ENCODE peak calls at places on chromosomes 7 and 10, in six cellular contexts. R is GM12878, M is A549, N is IMR-90, B is K562, V is HepG2. U is an unnamed sample.

GRCh38 chr10:10294801-10295515 is 722.7 kb upstream of the CELF2 start:
- DNase-seq in M (no peak), V (no peak), N (no peak), R (no peak), B (no peak), U (no peak)

GRCh38 chr7:5497158-5498103 is 73.8 kb upstream of the TNRC18 start:
- DNase-seq in V (no peak), N (no peak), R (no peak), M (no peak), B (peak), U (peak)

GRCh38 chr7:54841772-54842707 is 83.0 kb upstream of the SEC61G start:
- DNase-seq in M (no peak), V (peak), B (peak), N (peak), R (no peak), U (no peak)

GRCh38 chr7:150307904-150308303 is 15.3 kb upstream of the LRRC61 start:
- DNase-seq in M (no peak), R (no peak), N (no peak), B (peak), V (no peak), U (no peak)

GRCh38 chr10:96133135-96133534 is 3.0 kb downstream of the ZNF518A start:
- DNase-seq in R (no peak), N (peak), M (no peak), V (no peak), B (no peak), U (no peak)

GRCh38 chr7:75905785-75906604 is 9.0 kb upstream of the POR start:
- DNase-seq in V (peak), R (no peak), B (no peak), N (peak), M (peak), U (no peak)

GRCh38 chr10:11183000-11183399 is 165.3 kb downstream of the CELF2 start:
- DNase-seq in N (no peak), B (no peak), M (no peak), V (no peak), R (no peak), U (no peak)

GRCh38 chr7:90483236-90483635 is 13.8 kb downstream of the PTTG1IP2 start:
- DNase-seq in M (no peak), R (no peak), V (no peak), N (no peak), B (no peak), U (no peak)

GRCh38 chr10:62895058-62895457 is 78.9 kb upstream of the EGR2 start:
- DNase-seq in N (peak), R (no peak), M (no peak), B (no peak), V (no peak), U (no peak)

GRCh38 chr10:8054243-8054497 is 318 bp upstream of the GATA3 start:
- DNase-seq in M (peak), V (no peak), B (no peak), N (no peak), R (no peak), U (no peak)

GRCh38 chr10:91694170-91694794 is 61.4 kb upstream of the PPP1R3C start:
- DNase-seq in R (no peak), V (peak), B (peak), N (peak), M (peak), U (peak)

GRCh38 chr7:131284702-131285419 is 42.8 kb upstream of the MKLN1 start:
- DNase-seq in R (no peak), M (no peak), V (no peak), N (no peak), B (no peak), U (no peak)

GRCh38 chr10:67306588-67307205 is 380.9 kb downstream of the LRRTM3 start:
- DNase-seq in N (peak), V (peak), B (peak), R (no peak), M (peak), U (peak)

GRCh38 chr7:128687131-128687530 is 15.0 kb downstream of the GARIN1A start:
- DNase-seq in V (no peak), B (no peak), N (no peak), M (no peak), R (no peak), U (no peak)

GRCh38 chr7:148620749-148621372 is 30.3 kb downstream of the C7orf33 start:
- DNase-seq in V (peak), M (peak), N (no peak), B (no peak), R (no peak), U (no peak)

GRCh38 chr10:119206603-119207366 is 586 bp upstream of the GRK5 start:
- DNase-seq in M (peak), V (no peak), R (no peak), N (peak), B (peak), U (peak)

GRCh38 chr7:584122-584465 is 64.4 kb upstream of the PDGFA start:
- DNase-seq in R (no peak), M (no peak), B (no peak), V (no peak), N (no peak), U (no peak)

GRCh38 chr7:21771906-21772610 is 173.6 kb downstream of the CDCA7L start:
- DNase-seq in B (peak), M (no peak), V (no peak), N (no peak), R (no peak), U (no peak)

GRCh38 chr7:29953735-29954347 is 35.8 kb downstream of the SCRN1 start:
- DNase-seq in R (no peak), B (no peak), M (no peak), N (no peak), V (no peak), U (no peak)

GRCh38 chr7:12322903-12323300 is 80.8 kb downstream of the VWDE start:
- DNase-seq in N (no peak), R (peak), V (no peak), B (no peak), M (no peak), U (no peak)

DNA sequence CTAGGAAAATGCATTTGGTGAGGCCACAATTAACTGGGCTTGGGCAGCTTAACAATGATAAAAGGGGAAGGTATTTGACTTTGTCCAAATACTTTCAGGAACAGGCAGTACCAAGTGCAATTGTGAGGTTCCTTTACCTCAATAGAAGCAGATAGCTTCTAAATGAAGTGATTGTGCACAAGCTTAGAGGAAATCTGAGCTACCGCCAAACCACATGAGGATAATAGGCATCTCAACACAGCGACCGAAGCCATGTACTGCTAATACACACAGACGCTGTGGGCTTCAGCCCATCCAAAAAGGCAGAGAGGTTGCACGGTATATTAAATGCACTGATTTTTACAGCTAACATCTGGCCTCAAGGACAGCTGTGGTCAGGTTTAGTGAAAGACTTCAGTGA is 306.5 kb downstream of the C7orf25 start:
- DNase-seq in V (no peak), N (no peak), M (no peak), R (no peak), B (no peak), U (no peak)
- TF ChIP-seq SMC3 in V (no peak), N (no peak), M (no peak), R (no peak), B (no peak), U (no peak)

DNA sequence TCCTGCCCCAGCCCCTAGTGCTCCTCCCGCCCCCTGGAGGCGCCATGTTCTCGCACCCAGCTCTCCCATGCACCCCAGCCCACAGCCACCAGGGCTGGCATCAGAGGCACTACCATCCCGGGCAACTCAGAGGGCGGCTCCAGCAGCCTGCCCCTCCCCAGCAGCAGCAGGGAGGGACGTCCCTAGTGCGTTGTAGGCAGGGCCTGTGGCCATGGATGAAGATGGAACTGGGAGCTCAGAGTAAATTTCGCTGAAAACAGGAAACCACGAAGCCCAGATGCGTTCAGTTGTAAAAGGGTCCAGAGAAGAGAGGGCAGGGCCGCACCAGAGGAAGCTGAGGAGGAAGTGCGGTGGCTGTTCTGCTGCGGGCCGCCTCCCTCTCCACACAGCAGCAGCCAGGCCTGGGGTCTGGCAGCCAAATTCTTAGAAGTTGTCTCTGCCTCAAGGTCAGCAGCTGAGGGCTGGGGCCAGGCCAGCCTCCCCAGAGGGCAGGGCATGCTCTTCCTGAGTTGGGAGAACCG is 24.6 kb downstream of the VSIR start:
- DNase-seq in M (no peak), B (peak), R (peak), V (no peak), N (no peak), U (peak)
- TF ChIP-seq SMC3 in M (no peak), B (no peak), R (no peak), V (no peak), N (no peak), U (no peak)

DNA sequence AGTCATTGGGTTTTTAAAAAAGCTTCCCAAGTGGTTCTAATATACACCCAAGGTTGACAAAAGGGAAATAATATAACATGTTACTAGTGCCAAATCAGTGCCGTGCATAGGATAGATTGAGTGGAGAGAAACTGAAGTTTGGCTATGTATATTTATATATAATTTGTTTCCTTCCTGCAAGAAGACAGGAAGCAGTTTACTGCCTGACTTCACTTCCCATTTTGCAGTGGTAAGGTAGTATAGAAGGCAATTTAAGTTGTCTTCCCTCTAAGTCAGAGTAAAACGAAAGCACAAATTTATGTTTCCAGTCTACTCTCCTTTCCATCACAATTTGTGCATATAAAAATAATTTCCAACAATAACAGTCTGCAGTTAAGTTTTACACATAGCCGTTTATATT is 3.4 kb upstream of the HYCC1 start:
- DNase-seq in B (no peak), R (no peak), N (no peak), V (no peak), M (no peak), U (no peak)
- TF ChIP-seq SMC3 in B (no peak), R (no peak), N (no peak), V (no peak), M (no peak), U (no peak)

GRCh38 chr10:100333821-100334469 is 3.9 kb upstream of the PKD2L1 start:
- DNase-seq in M (no peak), R (no peak), V (no peak), N (no peak), B (no peak), U (no peak)
- TF ChIP-seq SMC3 in M (no peak), R (no peak), V (no peak), N (no peak), B (no peak), U (no peak)

GRCh38 chr10:3875842-3876235 is 90.8 kb upstream of the KLF6 start:
- DNase-seq in V (no peak), R (no peak), N (no peak), M (no peak), B (no peak), U (no peak)

GRCh38 chr10:3874988-3875841 is 90.2 kb upstream of the KLF6 start:
- DNase-seq in M (no peak), R (peak), N (no peak), B (no peak), V (no peak), U (no peak)

GRCh38 chr10:3871424-3871996 is 86.5 kb upstream of the KLF6 start:
- DNase-seq in N (no peak), B (no peak), V (no peak), M (no peak), R (no peak), U (no peak)

GRCh38 chr10:3872700-3873099 is 87.7 kb upstream of the KLF6 start:
- DNase-seq in M (no peak), V (no peak), N (no peak), B (no peak), R (no peak), U (no peak)

GRCh38 chr10:3873728-3874461 is 88.9 kb upstream of the KLF6 start:
- DNase-seq in M (peak), V (peak), B (peak), N (peak), R (peak), U (peak)
- TF ChIP-seq SMC3 in M (no peak), V (no peak), B (no peak), N (no peak), R (no peak), U (no peak)

GRCh38 chr10:132517951-132518521 is 19.6 kb upstream of the INPP5A start:
- DNase-seq in R (no peak), M (no peak), N (no peak), B (no peak), V (peak), U (no peak)

GRCh38 chr10:132514841-132515521 is 22.6 kb upstream of the INPP5A start:
- DNase-seq in V (no peak), B (no peak), M (no peak), R (no peak), N (no peak), U (no peak)

GRCh38 chr10:132515811-132516726 is 21.5 kb upstream of the INPP5A start:
- DNase-seq in B (no peak), V (no peak), N (no peak), R (no peak), M (no peak), U (no peak)

GRCh38 chr10:132518572-132519381 is 18.8 kb upstream of the INPP5A start:
- DNase-seq in R (no peak), N (no peak), V (peak), M (no peak), B (peak), U (no peak)

GRCh38 chr10:132516771-132517725 is 20.5 kb upstream of the INPP5A start:
- DNase-seq in B (peak), N (peak), V (peak), R (no peak), M (peak), U (peak)
- TF ChIP-seq SMC3 in B (no peak), N (peak), V (no peak), R (no peak), M (peak), U (no peak)

DNA sequence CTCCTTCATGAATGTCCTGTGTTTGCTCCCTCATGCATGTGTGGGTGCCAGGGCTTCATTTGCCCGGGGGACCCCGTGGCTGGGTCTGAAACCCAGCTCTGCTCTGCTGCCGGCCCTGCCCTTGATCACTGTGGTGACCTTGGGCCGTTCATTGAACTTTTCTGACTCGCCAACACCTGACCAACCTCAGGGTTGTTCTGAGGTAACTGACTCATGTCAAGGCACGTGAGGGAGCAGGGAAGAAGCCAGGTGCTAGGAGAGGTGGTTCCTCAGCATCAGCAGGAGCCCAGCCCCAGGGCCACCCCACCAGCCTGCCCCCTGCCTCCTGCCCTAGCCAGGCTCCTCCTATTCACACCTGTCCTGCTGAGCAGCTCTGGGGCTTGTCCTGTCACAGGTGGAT is 47.9 kb downstream of the TBATA start:
- DNase-seq in B (no peak), M (no peak), V (no peak), N (no peak), R (no peak), U (no peak)
- TF ChIP-seq SMC3 in B (no peak), M (no peak), V (no peak), N (no peak), R (no peak), U (no peak)

GRCh38 chr7:134602921-134603394 is 43.7 kb upstream of the BPGM start:
- DNase-seq in V (peak), B (no peak), N (peak), R (no peak), M (no peak), U (no peak)

GRCh38 chr7:134611611-134612151 is 35.0 kb upstream of the BPGM start:
- DNase-seq in R (no peak), M (no peak), V (no peak), N (no peak), B (no peak), U (no peak)

GRCh38 chr7:134612197-134612596 is 34.5 kb upstream of the BPGM start:
- DNase-seq in R (no peak), N (no peak), B (no peak), M (no peak), V (no peak), U (no peak)

GRCh38 chr7:134601459-134601858 is 45.2 kb upstream of the BPGM start:
- DNase-seq in B (no peak), V (no peak), N (no peak), R (no peak), M (no peak), U (no peak)

GRCh38 chr7:134605978-134606923 is 40.4 kb upstream of the BPGM start:
- DNase-seq in N (peak), R (no peak), M (peak), V (peak), B (peak), U (peak)
- TF ChIP-seq SMC3 in N (peak), R (peak), M (peak), V (peak), B (peak), U (peak)

GRCh38 chr10:132941640-132942051 is 724 bp downstream of the CFAP46 start:
- DNase-seq in M (no peak), B (no peak), R (no peak), V (no peak), N (no peak), U (peak)

GRCh38 chr10:132938472-132939329 is 3.7 kb downstream of the CFAP46 start:
- DNase-seq in V (peak), B (peak), R (no peak), M (no peak), N (no peak), U (peak)

GRCh38 chr10:132939378-132939955 is 2.9 kb downstream of the CFAP46 start:
- DNase-seq in M (no peak), R (no peak), B (no peak), V (no peak), N (no peak), U (no peak)

GRCh38 chr10:132940791-132941465 is 1.4 kb downstream of the CFAP46 start:
- DNase-seq in N (no peak), R (no peak), M (no peak), V (no peak), B (no peak), U (no peak)

DNA sequence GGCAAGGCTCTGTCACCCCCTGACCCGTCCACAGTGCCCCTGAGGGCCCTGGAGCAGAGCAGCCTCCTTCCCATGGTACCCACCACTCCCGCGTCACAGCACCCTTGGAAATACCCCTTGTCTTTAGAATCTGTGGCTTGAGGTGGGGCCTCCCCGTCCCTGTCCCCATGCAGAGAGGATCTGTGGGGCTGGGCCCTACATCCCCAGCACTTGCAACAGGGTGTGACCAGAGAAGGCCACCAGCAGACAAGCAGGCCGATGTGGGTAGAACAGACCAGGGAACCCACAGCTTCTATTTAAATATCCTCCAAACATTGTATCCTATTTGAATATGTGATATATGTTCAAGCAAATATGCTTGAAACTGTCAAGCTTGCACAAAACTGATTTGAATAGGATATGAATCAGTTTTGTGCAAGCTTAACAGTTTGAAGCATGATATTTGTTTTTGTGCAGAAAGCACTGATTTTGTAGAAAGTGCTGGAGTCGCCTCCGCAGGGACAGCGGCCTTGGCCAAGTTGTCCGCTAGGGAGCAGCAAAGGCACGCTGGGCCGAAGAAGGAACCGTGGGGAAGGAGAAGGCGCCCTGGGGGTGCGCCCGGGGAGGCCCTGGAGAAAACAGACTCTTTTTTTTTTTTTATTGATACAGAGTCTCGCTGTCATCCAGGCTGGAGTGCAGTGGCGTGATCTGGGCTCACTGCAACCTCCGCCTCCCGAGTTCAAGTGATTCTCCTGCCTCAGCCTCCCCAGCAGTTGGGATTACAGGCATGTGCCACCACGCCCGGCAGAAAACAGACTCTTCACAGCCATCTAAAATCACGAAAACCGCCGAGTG is 2.2 kb downstream of the CFAP46 start:
- DNase-seq in R (no peak), B (peak), V (no peak), M (peak), N (peak), U (peak)
- TF ChIP-seq SMC3 in R (peak), B (peak), V (peak), M (peak), N (peak), U (peak)